ENCODE peak calls at places on chromosome 16, in six cellular contexts. One of them, this sample, is unnamed.

GRCh38 chr16:4314532-4315184 is 1.2 kb upstream of the GLIS2 start:
- DNase-seq in GDM1: no peak
- DNase-seq in ureter: no peak
- DNase-seq in heart right ventricle: no peak
- DNase-seq in mammary epithelial cell: peak
- DNase-seq in HEK293T: no peak
- DNase-seq in this sample: peak

GRCh38 chr16:11114366-11115164 is 141.4 kb downstream of the SOCS1 start:
- DNase-seq in GDM1: no peak
- DNase-seq in HEK293T: no peak
- DNase-seq in ureter: no peak
- DNase-seq in mammary epithelial cell: no peak
- DNase-seq in heart right ventricle: no peak
- DNase-seq in this sample: no peak

GRCh38 chr16:47141773-47142468 is 1.8 kb downstream of the NETO2 start:
- DNase-seq in heart right ventricle: peak
- DNase-seq in ureter: peak
- DNase-seq in GDM1: peak
- DNase-seq in HEK293T: peak
- DNase-seq in mammary epithelial cell: peak
- DNase-seq in this sample: peak

GRCh38 chr16:24670623-24671454 is 58.6 kb upstream of the TNRC6A start:
- DNase-seq in heart right ventricle: peak
- DNase-seq in GDM1: no peak
- DNase-seq in HEK293T: no peak
- DNase-seq in ureter: peak
- DNase-seq in mammary epithelial cell: peak
- DNase-seq in this sample: peak

GRCh38 chr16:54334208-54334607 is 47.6 kb upstream of the IRX3 start:
- DNase-seq in mammary epithelial cell: no peak
- DNase-seq in heart right ventricle: no peak
- DNase-seq in ureter: no peak
- DNase-seq in GDM1: no peak
- DNase-seq in HEK293T: no peak
- DNase-seq in this sample: peak

GRCh38 chr16:66606000-66606751 is 1.7 kb downstream of the CMTM3 start:
- DNase-seq in HEK293T: no peak
- DNase-seq in ureter: no peak
- DNase-seq in GDM1: no peak
- DNase-seq in mammary epithelial cell: peak
- DNase-seq in heart right ventricle: no peak
- DNase-seq in this sample: no peak

GRCh38 chr16:58462089-58462488 is 37.9 kb upstream of the NDRG4 start:
- DNase-seq in ureter: no peak
- DNase-seq in HEK293T: no peak
- DNase-seq in mammary epithelial cell: no peak
- DNase-seq in GDM1: no peak
- DNase-seq in heart right ventricle: no peak
- DNase-seq in this sample: no peak

GRCh38 chr16:2856061-2856670 is 1.8 kb downstream of the PRSS22 start:
- DNase-seq in GDM1: no peak
- DNase-seq in heart right ventricle: no peak
- DNase-seq in HEK293T: peak
- DNase-seq in mammary epithelial cell: peak
- DNase-seq in ureter: no peak
- DNase-seq in this sample: peak

GRCh38 chr16:28101533-28101890 is 38.0 kb upstream of the GSG1L start:
- DNase-seq in mammary epithelial cell: no peak
- DNase-seq in heart right ventricle: no peak
- DNase-seq in ureter: no peak
- DNase-seq in GDM1: no peak
- DNase-seq in HEK293T: no peak
- DNase-seq in this sample: no peak

GRCh38 chr16:58187092-58187491 is 10.8 kb downstream of the CSNK2A2 start:
- DNase-seq in GDM1: no peak
- DNase-seq in HEK293T: no peak
- DNase-seq in mammary epithelial cell: no peak
- DNase-seq in ureter: no peak
- DNase-seq in heart right ventricle: no peak
- DNase-seq in this sample: no peak

GRCh38 chr16:19123535-19124178 is 9.9 kb downstream of the ITPRIPL2 start:
- DNase-seq in mammary epithelial cell: no peak
- DNase-seq in ureter: no peak
- DNase-seq in heart right ventricle: no peak
- DNase-seq in GDM1: no peak
- DNase-seq in HEK293T: no peak
- DNase-seq in this sample: peak

GRCh38 chr16:57278494-57278893 is 6.0 kb downstream of the PLLP start:
- DNase-seq in ureter: no peak
- DNase-seq in heart right ventricle: no peak
- DNase-seq in HEK293T: no peak
- DNase-seq in mammary epithelial cell: no peak
- DNase-seq in GDM1: no peak
- DNase-seq in this sample: no peak

This sample was measured in PC-3.